ENCODE peak calls at places on chromosomes 3 and 15, in six cellular contexts. I is heart left ventricle, Q is transverse colon, O is A549, S is RWPE1, X is OCI-LY7. C is an unnamed sample.

GRCh38 chr3:126300761-126301481 is 56.3 kb downstream of the KLF15 start:
- DNase-seq in I (peak; percentile 59), X (no peak), S (no peak), Q (no peak), O (no peak), C (no peak)

GRCh38 chr3:37559461-37559860 is 302.2 kb upstream of the CTDSPL start:
- DNase-seq in X (no peak), O (no peak), Q (no peak), I (no peak), S (no peak), C (no peak)

GRCh38 chr15:75455982-75456531 is 4.6 kb upstream of the SIN3A start:
- DNase-seq in X (peak; percentile 72), Q (peak; percentile 64), S (no peak), I (no peak), O (peak; percentile 72), C (no peak)

GRCh38 chr15:99930696-99931095 is 197.5 kb upstream of the LYSMD4 start:
- DNase-seq in I (no peak), Q (no peak), X (no peak), O (no peak), S (no peak), C (no peak)

GRCh38 chr15:68612979-68613740 is 34.4 kb downstream of the CORO2B start:
- DNase-seq in Q (no peak), I (no peak), O (peak; percentile 46), X (peak; percentile 39), S (peak; percentile 13), C (no peak)

GRCh38 chr3:1444196-1444595 is 351.4 kb downstream of the CNTN6 start:
- DNase-seq in X (no peak), I (no peak), Q (no peak), O (no peak), S (no peak), C (no peak)

GRCh38 chr3:167493240-167493639 is 19.4 kb upstream of the SERPINI2 start:
- DNase-seq in X (peak; percentile 3), Q (no peak), S (no peak), I (no peak), O (peak; percentile 0), C (no peak)

GRCh38 chr15:85393206-85393605 is 12.8 kb downstream of the AKAP13 start:
- DNase-seq in I (no peak), S (no peak), Q (no peak), X (no peak), O (no peak), C (no peak)

GRCh38 chr3:183895296-183895695 is 10.6 kb upstream of the PARL start:
- DNase-seq in I (no peak), Q (peak; percentile 31), S (peak; percentile 79), O (peak; percentile 65), X (peak; percentile 72), C (no peak)

GRCh38 chr3:96813134-96813819 is 1.1 kb upstream of the EPHA6 start:
- DNase-seq in X (no peak), I (peak; percentile 43), O (peak; percentile 63), S (peak; percentile 78), Q (peak; percentile 61), C (peak; percentile 84)

GRCh38 chr3:188380722-188381121 is 226.8 kb downstream of the LPP start:
- DNase-seq in X (no peak), O (no peak), Q (no peak), S (no peak), I (no peak), C (no peak)

GRCh38 chr3:94936023-94936580 is 873.2 kb downstream of the NSUN3 start:
- DNase-seq in X (no peak), I (no peak), S (no peak), Q (no peak), O (no peak), C (no peak)

GRCh38 chr3:148534089-148534988 is 163.4 kb upstream of the AGTR1 start:
- DNase-seq in I (no peak), S (no peak), Q (no peak), O (no peak), X (no peak), C (no peak)

GRCh38 chr15:63196846-63197245 is 7.4 kb downstream of the RAB8B start:
- DNase-seq in S (no peak), O (no peak), X (no peak), I (no peak), Q (no peak), C (no peak)

GRCh38 chr3:138567403-138567802 is 26.7 kb downstream of the CEP70 start:
- DNase-seq in X (no peak), Q (no peak), S (no peak), I (no peak), O (no peak), C (no peak)

GRCh38 chr3:21747376-21747775 is 3.6 kb downstream of the ZNF385D start:
- DNase-seq in X (no peak), I (no peak), S (no peak), Q (no peak), O (no peak), C (no peak)

GRCh38 chr3:135851201-135852061 is 114.1 kb upstream of the PPP2R3A start:
- DNase-seq in X (no peak), S (no peak), I (no peak), Q (no peak), O (no peak), C (no peak)

GRCh38 chr15:81263477-81263876 is 60.5 kb downstream of the STARD5 start:
- DNase-seq in O (no peak), Q (no peak), X (no peak), I (no peak), S (no peak), C (no peak)

GRCh38 chr3:119616056-119616455 is 18.4 kb downstream of the PLA1A start:
- DNase-seq in X (no peak), O (no peak), Q (no peak), S (no peak), I (no peak), C (no peak)

GRCh38 chr3:54307616-54308180 is 185.3 kb downstream of the CACNA2D3 start:
- DNase-seq in O (no peak), Q (no peak), I (no peak), X (no peak), S (no peak), C (no peak)
- TF ChIP-seq CTCF in O (no peak), Q (no peak), I (no peak), X (no peak), S (no peak), C (no peak)

GRCh38 chr3:14423963-14424362 is 21.6 kb downstream of the SLC6A6 start:
- DNase-seq in S (no peak), O (no peak), Q (no peak), X (no peak), I (no peak), C (no peak)
- TF ChIP-seq CTCF in S (no peak), O (no peak), Q (no peak), X (no peak), I (no peak), C (no peak)

GRCh38 chr15:30905821-30906220 is 2.1 kb downstream of the FAN1 start:
- DNase-seq in S (no peak), I (no peak), Q (peak; percentile 43), X (no peak), O (no peak), C (no peak)
- TF ChIP-seq CTCF in S (peak; percentile 14), I (peak; percentile 8), Q (no peak), X (no peak), O (peak; percentile 9), C (no peak)

GRCh38 chr3:145812396-145812795 is 348.6 kb downstream of the PLOD2 start:
- DNase-seq in Q (no peak), X (no peak), S (no peak), I (no peak), O (no peak), C (no peak)

DNA sequence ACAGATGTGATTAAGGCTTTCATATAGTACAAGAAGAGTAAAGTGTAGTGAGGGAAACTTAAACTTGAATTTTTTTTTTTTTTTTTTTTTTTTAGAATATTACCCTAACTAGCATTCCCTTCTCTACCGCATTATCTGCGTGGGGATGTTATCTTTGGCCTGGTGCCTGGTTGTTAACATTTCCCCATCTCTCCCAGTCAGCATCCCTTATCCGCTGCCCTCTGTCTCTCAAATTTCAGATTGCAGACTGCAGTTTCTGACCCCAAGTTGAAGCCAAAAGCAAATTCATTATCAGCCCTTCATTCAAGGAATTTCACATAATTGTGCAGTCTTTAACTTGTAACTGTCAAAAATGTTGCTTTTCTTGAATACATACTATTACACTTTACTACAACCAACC is 353.0 kb downstream of the PLOD2 start:
- DNase-seq in O (no peak), I (no peak), Q (no peak), X (peak; percentile 0), S (no peak), C (no peak)
- TF ChIP-seq CTCF in O (peak; percentile 14), I (no peak), Q (no peak), X (peak; percentile 46), S (no peak), C (peak; percentile 24)

GRCh38 chr3:10291139-10291500 is 1.6 kb downstream of the GHRL start:
- DNase-seq in I (no peak), Q (no peak), O (no peak), X (no peak), S (no peak), C (no peak)

GRCh38 chr3:10290476-10291138 is 2.1 kb downstream of the GHRL start:
- DNase-seq in O (no peak), X (no peak), S (no peak), I (no peak), Q (no peak), C (no peak)

GRCh38 chr3:10289077-10289476 is 3.7 kb downstream of the GHRL start:
- DNase-seq in X (no peak), I (no peak), S (no peak), O (no peak), Q (no peak), C (no peak)

GRCh38 chr3:10288575-10288960 is 4.2 kb downstream of the GHRL start:
- DNase-seq in O (no peak), Q (no peak), X (no peak), I (no peak), S (no peak), C (no peak)

GRCh38 chr3:10289785-10290355 is 2.9 kb downstream of the GHRL start:
- DNase-seq in X (no peak), S (no peak), Q (no peak), I (no peak), O (no peak), C (no peak)
- TF ChIP-seq CTCF in X (no peak), S (no peak), Q (no peak), I (no peak), O (no peak), C (no peak)